ENCODE peak calls at places on chromosomes 11 and 22, in nine cellular contexts. T is GM23248, I is neural progenitor cell, L is OCI-LY7, J is GM23338, U is SK-N-SH, C is hepatocyte, Q is MM.1S, W is PC-3. F is an unnamed sample.

GRCh38 chr11:108786281-108786990 is 121.6 kb downstream of the DDX10 start:
- DNase-seq in I (no peak), U (no peak), Q (no peak), C (no peak), L (no peak), T (no peak), J (no peak), W (peak), F (no peak)

GRCh38 chr11:132024587-132025295 is 654.3 kb downstream of the NTM start:
- DNase-seq in L (no peak), I (no peak), C (no peak), T (peak), J (no peak), Q (no peak), U (no peak), W (peak), F (no peak)

GRCh38 chr11:103940542-103940941 is 95.9 kb upstream of the DDI1 start:
- DNase-seq in C (no peak), L (no peak), T (peak), I (no peak), U (no peak), Q (no peak), J (no peak), W (peak), F (no peak)

GRCh38 chr11:125270711-125271110 is 106.2 kb downstream of the PKNOX2 start:
- DNase-seq in T (peak), I (no peak), Q (no peak), L (no peak), J (no peak), W (no peak), U (no peak), C (no peak), F (no peak)

GRCh38 chr11:75000975-75001354 is 12.2 kb downstream of the NEU3 start:
- DNase-seq in W (no peak), C (no peak), J (no peak), Q (no peak), U (no peak), T (no peak), I (no peak), L (no peak), F (no peak)

GRCh38 chr22:27512283-27512761 is 289.2 kb downstream of the MN1 start:
- DNase-seq in C (peak), J (no peak), I (no peak), U (no peak), T (peak), Q (no peak), L (no peak), W (peak), F (no peak)

GRCh38 chr22:20418211-20418788 is 19.3 kb downstream of the SCARF2 start:
- DNase-seq in I (peak), L (peak), W (peak), T (peak), Q (peak), J (peak), C (peak), U (peak), F (peak)

GRCh38 chr22:24516301-24516737 is 21.2 kb downstream of the UPB1 start:
- DNase-seq in J (peak), Q (no peak), W (peak), T (peak), C (peak), U (no peak), L (no peak), I (no peak), F (no peak)

GRCh38 chr22:35995772-35996171 is 32.9 kb downstream of the RBFOX2 start:
- DNase-seq in J (no peak), W (peak), I (no peak), Q (no peak), C (peak), U (no peak), L (no peak), T (peak), F (no peak)

GRCh38 chr11:93906486-93906885 is 56.1 kb upstream of the VSTM5 start:
- DNase-seq in C (no peak), L (no peak), Q (no peak), J (no peak), W (peak), U (no peak), I (no peak), T (no peak), F (no peak)

DNA sequence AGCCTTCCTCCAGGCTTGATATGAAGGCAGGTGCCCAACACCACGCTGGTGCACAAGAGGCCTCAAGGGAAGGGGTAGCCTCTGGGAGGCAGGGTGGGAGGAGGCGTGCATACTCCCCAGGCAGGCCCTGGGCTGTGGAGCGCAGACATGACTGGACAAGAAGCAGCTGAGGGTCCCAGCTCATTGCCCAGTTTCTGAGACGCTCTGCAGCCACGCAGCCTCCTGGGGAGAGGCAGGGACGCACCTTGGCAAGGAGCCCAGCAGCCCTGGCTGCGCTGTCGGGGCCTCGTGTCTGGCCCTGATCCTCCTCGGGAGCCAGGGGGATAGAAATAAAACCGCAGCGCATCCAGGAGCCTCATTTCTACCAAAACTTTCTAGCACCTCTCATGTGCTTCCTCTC is 2.1 kb upstream of the NFAM1 start:
- DNase-seq in T (no peak), I (no peak), Q (no peak), W (no peak), J (no peak), L (no peak), C (no peak), U (peak), F (no peak)
- TF ChIP-seq EZH2phosphoT487 in T (no peak), I (no peak), Q (no peak), W (no peak), J (no peak), L (no peak), C (no peak), U (no peak), F (no peak)

DNA sequence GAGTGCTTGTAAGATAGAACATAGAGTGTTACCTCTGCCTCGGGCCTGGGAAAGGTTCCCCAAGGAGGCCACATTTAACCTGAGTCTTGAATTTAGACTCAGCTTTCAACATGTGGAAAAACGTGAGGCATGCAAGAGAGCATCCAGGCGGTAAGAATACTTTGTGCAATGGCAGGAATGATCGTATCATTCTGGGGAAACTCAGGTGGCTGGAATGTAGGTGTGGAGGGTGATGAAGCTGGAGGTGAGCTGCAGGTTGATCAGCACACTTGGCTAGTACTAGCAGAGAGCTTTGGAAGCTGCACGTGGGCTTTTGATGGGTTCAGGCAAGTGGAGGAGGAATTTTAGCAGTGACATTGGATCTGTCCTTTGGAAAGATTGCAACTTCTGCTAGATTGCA is 270.3 kb upstream of the RAG2 start:
- DNase-seq in U (no peak), J (no peak), W (no peak), Q (no peak), L (no peak), C (no peak), T (no peak), I (no peak), F (no peak)
- TF ChIP-seq EZH2phosphoT487 in U (no peak), J (no peak), W (no peak), Q (no peak), L (no peak), C (no peak), T (no peak), I (no peak), F (no peak)

DNA sequence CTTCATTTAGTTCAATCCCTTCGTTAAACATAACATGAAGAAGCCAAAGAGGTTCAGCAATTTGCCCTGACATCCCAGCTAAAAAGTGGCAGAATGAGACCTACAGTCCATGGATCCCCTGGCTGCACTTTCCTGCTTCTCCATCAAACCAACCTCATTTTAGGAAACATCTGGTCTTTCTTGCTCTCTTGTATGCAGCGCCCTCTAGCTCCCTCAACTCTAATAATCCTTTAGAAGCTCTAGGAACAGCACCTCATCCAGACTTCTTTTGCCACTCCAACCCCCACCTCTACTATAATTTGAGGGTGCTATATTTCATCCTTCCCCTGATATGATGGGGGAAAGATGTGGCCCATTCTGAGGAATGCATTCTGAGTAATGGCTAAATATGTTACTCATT is 7.4 kb downstream of the CNTF start:
- DNase-seq in C (peak), U (peak), Q (peak), T (peak), W (peak), L (peak), I (peak), J (peak), F (peak)
- TF ChIP-seq EZH2phosphoT487 in C (no peak), U (no peak), Q (no peak), T (no peak), W (no peak), L (no peak), I (no peak), J (no peak), F (no peak)

GRCh38 chr11:112016088-112016764 is 9.0 kb upstream of the DLAT start:
- DNase-seq in J (no peak), Q (peak), I (no peak), C (no peak), L (no peak), W (no peak), T (peak), U (no peak), F (no peak)
- TF ChIP-seq EZH2phosphoT487 in J (no peak), Q (no peak), I (no peak), C (no peak), L (no peak), W (no peak), T (no peak), U (no peak), F (no peak)

GRCh38 chr11:107691003-107691402 is 20.9 kb downstream of the SLN start:
- DNase-seq in Q (no peak), U (no peak), J (no peak), L (no peak), C (no peak), I (no peak), W (peak), T (peak), F (no peak)
- TF ChIP-seq EZH2phosphoT487 in Q (no peak), U (no peak), J (no peak), L (no peak), C (no peak), I (no peak), W (no peak), T (no peak), F (no peak)

GRCh38 chr11:17287058-17287457 is 10.5 kb downstream of the NUCB2 start:
- DNase-seq in T (no peak), I (no peak), C (no peak), L (no peak), U (no peak), W (no peak), Q (no peak), J (no peak), F (no peak)
- TF ChIP-seq EZH2phosphoT487 in T (no peak), I (no peak), C (no peak), L (no peak), U (no peak), W (no peak), Q (no peak), J (no peak), F (no peak)

GRCh38 chr11:48007677-48008076 is 27.3 kb downstream of the PTPRJ start:
- DNase-seq in W (no peak), L (no peak), I (no peak), T (no peak), Q (no peak), J (no peak), C (no peak), U (no peak), F (no peak)
- TF ChIP-seq EZH2phosphoT487 in W (no peak), L (no peak), I (no peak), T (no peak), Q (no peak), J (no peak), C (no peak), U (no peak), F (no peak)

F was measured in HCT116.